ENCODE peak calls at places on chromosomes 1 and 21, in six cellular contexts. U is NCI-H2081; D is GM04504; V is GM12891; E is HEK293T; Q is stimulated activated CD8-positive, alpha-beta memory T cell treated with anti-CD3 and anti-CD28 coated beads, Interleukin-4, amount 100 ng/mL, for 24 hours. P is an unnamed sample.

GRCh38 chr21:32334980-32335471 is 36.4 kb downstream of the MRAP start:
- DNase-seq in U (no peak), D (peak), V (no peak), E (no peak), Q (no peak), P (no peak)

GRCh38 chr1:222665964-222666363 is 46.3 kb downstream of the AIDA start:
- DNase-seq in U (no peak), D (no peak), V (no peak), E (no peak), Q (no peak), P (no peak)

GRCh38 chr1:81463889-81464288 is 336.8 kb upstream of the ADGRL2 start:
- DNase-seq in U (no peak), D (no peak), V (no peak), E (no peak), Q (no peak), P (no peak)

GRCh38 chr1:98030976-98031375 is 110.1 kb upstream of the DPYD start:
- DNase-seq in U (no peak), D (no peak), V (no peak), E (no peak), Q (no peak), P (no peak)

GRCh38 chr21:39788383-39788782 is 43.4 kb downstream of the IGSF5 start:
- DNase-seq in U (peak), D (peak), V (no peak), E (peak), Q (no peak), P (peak)

GRCh38 chr1:40495315-40495903 is 13.2 kb upstream of the EXO5 start:
- DNase-seq in U (no peak), D (no peak), V (no peak), E (no peak), Q (no peak), P (no peak)

GRCh38 chr1:80915491-80915890 is 885.2 kb upstream of the ADGRL2 start:
- DNase-seq in U (no peak), D (no peak), V (no peak), E (no peak), Q (no peak), P (no peak)

GRCh38 chr1:92691937-92692336 is 93.0 kb downstream of the EVI5 start:
- DNase-seq in U (no peak), D (no peak), V (peak), E (no peak), Q (no peak), P (no peak)

GRCh38 chr21:32520885-32521735 is 64.2 kb downstream of the TCP10L start:
- DNase-seq in U (no peak), D (peak), V (no peak), E (no peak), Q (no peak), P (no peak)